ENCODE peak calls at places on chromosomes 4 and X, in seven cellular contexts. K is astrocyte of the spinal cord, W is AG10803, I is epithelial cell of proximal tubule, E is fibroblast of lung, O is ascending aorta, N is fibroblast of pulmonary artery. A is an unnamed sample.

GRCh38 chr4:91754716-91755115 is 549.0 kb upstream of the GRID2 start:
- DNase-seq in K (peak), W (no peak), I (no peak), E (peak), O (no peak), N (no peak), A (no peak)

GRCh38 chrX:134936542-134936941 is 54.2 kb upstream of the SMIM10 start:
- DNase-seq in K (peak), W (peak), I (no peak), E (peak), O (no peak), N (peak), A (peak)

GRCh38 chrX:47316276-47317025 is 53.9 kb upstream of the ZNF157 start:
- DNase-seq in K (peak), W (no peak), I (no peak), E (peak), O (no peak), N (peak), A (no peak)

GRCh38 chr4:169159614-169160013 is 111.1 kb downstream of the SH3RF1 start:
- DNase-seq in K (peak), W (peak), I (no peak), E (peak), O (no peak), N (peak), A (peak)

GRCh38 chr4:124705393-124705792 is 7.1 kb downstream of the ANKRD50 start:
- DNase-seq in K (no peak), W (no peak), I (no peak), E (no peak), O (no peak), N (no peak), A (no peak)

GRCh38 chrX:71650333-71650969 is 16.9 kb upstream of the LOC101059915 start:
- DNase-seq in K (no peak), W (no peak), I (no peak), E (no peak), O (no peak), N (no peak), A (no peak)

GRCh38 chrX:119726900-119727555 is 31.4 kb upstream of the SOWAHD start:
- DNase-seq in K (no peak), W (peak), I (no peak), E (peak), O (no peak), N (no peak), A (peak)

GRCh38 chrX:3712080-3712869 is 1.2 kb downstream of the PRKX start:
- DNase-seq in K (peak), W (peak), I (no peak), E (peak), O (no peak), N (peak), A (peak)

GRCh38 chr4:184807797-184808718 is 17.7 kb downstream of the ACSL1 start:
- DNase-seq in K (peak), W (peak), I (no peak), E (peak), O (no peak), N (peak), A (peak)

GRCh38 chr4:26885912-26886274 is 25.3 kb downstream of the STIM2 start:
- DNase-seq in K (no peak), W (no peak), I (no peak), E (no peak), O (no peak), N (no peak), A (no peak)

GRCh38 chr4:162117051-162117450 is 46.7 kb downstream of the FSTL5 start:
- DNase-seq in K (no peak), W (no peak), I (no peak), E (no peak), O (no peak), N (no peak), A (no peak)

GRCh38 chr4:123452585-123452984 is 56.0 kb downstream of the SPRY1 start:
- DNase-seq in K (peak), W (peak), I (peak), E (peak), O (peak), N (peak), A (peak)

DNA sequence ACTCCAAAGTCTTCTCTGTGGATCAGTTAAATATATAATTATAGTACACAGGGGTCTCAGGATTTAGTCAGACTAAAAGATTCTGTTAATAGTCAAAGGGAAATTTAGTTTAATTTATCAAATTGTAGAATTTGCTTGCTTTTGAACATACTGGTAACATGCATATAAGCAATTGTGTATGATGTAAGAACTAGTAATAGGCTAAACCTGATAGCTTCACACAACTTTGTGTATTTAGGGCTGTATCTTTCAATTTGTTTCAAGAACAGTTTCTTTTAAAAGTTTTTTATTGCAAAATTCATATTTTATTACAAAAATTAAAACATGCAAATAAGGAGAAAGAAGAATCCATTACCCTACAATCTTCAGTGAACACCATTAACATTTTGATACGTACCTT is 99.5 kb downstream of the CPE start:
- DNase-seq in K (no peak), W (no peak), I (no peak), E (no peak), O (no peak), N (no peak), A (no peak)
- H3K4me3 ChIP-seq in K (no peak), W (no peak), I (no peak), E (no peak), O (no peak), N (no peak), A (no peak)

GRCh38 chrX:141935645-141936044 is 32.0 kb downstream of the MAGEC1 start:
- DNase-seq in K (no peak), W (no peak), I (no peak), E (no peak), O (no peak), N (no peak), A (no peak)
- H3K4me3 ChIP-seq in K (no peak), W (no peak), I (no peak), E (no peak), O (no peak), N (no peak), A (no peak)

DNA sequence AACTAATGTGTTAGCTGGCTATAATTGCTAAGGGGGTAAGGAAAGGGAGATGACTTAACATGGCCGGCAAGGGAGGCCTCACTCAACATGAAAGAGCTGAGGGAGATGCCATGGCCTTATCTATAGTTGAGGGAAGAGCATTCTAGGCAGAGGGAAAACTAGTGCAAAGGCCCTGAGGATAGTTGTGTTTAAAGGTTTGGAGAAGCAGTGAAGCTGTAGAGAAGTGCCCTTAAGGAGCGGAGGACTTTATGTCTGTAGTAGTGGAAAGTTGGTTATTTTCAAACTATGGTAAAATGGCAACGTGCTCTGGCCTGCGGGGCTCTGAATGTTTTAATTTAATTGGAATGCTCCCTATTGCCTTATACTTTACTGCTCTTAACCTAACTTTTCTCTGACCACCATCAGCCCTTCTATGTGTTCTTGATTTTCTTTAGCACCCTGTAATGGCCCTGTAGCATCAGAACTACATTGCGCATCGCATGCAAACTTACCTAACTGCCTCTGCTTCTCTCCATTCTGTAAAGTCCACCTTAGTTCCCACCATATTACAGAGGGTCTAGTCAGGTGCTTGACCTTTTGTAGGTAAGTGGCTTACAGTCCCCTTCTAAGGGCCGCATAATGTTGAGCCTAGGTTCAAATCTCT is 35.8 kb downstream of the ERVMER34-1 start:
- DNase-seq in K (no peak), W (no peak), I (no peak), E (no peak), O (no peak), N (no peak), A (no peak)
- H3K4me3 ChIP-seq in K (no peak), W (no peak), I (no peak), E (no peak), O (no peak), N (no peak), A (no peak)

GRCh38 chr4:81031389-81032173 is 1.1 kb downstream of the BMP3 start:
- DNase-seq in K (no peak), W (no peak), I (no peak), E (no peak), O (no peak), N (no peak), A (no peak)
- H3K4me3 ChIP-seq in K (peak), W (peak), I (peak), E (no peak), O (peak), N (no peak), A (no peak)

GRCh38 chr4:37464373-37464772 is 219.8 kb downstream of the NWD2 start:
- DNase-seq in K (no peak), W (no peak), I (no peak), E (no peak), O (no peak), N (no peak), A (no peak)
- H3K4me3 ChIP-seq in K (no peak), W (no peak), I (no peak), E (no peak), O (no peak), N (no peak), A (no peak)

DNA sequence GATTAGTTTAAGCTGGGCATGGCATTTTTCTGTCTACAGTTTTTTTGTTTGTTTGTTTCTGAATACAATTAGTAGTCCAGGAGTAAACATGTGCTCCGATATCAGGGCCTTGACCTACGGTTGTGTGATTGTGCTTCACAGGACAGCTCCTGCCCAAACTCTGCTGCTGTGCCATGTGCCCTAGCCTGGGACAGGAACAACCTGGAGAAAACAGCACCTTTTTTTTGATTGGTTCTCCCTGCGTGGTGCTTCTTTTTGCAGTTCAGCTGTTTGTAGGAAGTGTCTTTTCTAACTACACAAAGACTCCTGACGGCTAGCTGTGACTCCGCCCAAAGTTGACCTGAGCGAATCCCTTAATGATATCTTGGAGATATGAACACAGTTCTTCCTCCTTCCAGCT is 158.8 kb downstream of the ATP10D start:
- DNase-seq in K (no peak), W (no peak), I (no peak), E (no peak), O (no peak), N (no peak), A (no peak)
- H3K4me3 ChIP-seq in K (no peak), W (no peak), I (no peak), E (no peak), O (no peak), N (no peak), A (no peak)

DNA sequence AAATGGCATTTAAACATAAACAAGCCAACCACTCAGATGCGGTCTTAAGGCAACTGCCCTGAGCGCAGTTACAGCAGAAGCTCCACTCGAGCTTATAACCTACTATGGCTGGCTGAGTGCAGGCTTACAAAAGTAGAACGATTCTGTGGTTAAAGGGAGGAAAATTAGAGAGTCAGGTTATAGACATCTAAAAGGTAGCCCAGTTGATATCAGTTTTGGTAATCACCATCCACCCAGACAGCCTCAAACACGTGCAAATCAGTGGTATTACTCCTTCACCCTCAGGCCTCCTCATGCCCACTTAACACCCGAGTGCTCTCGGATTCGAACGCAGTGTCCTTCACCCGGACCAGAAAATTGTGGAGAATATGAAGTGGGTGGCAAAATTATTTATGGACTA is 3.1 kb downstream of the LEF1 start:
- DNase-seq in K (no peak), W (no peak), I (no peak), E (no peak), O (no peak), N (no peak), A (no peak)
- H3K4me3 ChIP-seq in K (no peak), W (no peak), I (peak), E (no peak), O (no peak), N (no peak), A (no peak)

A was measured in fibroblast of mammary gland.